ENCODE peak calls at places on chromosomes 7 and 10, in ten cellular contexts. M, D, H, G, A, O, K, Q, S and W are unnamed samples.

GRCh38 chr10:15719062-15719898 is 442 bp downstream of the ITGA8 start:
- DNase-seq in S (no peak), Q (no peak), O (peak), A (no peak), G (no peak), K (no peak), D (peak), M (no peak), H (peak), W (no peak)

GRCh38 chr10:79409038-79410035 is 36.1 kb downstream of the ZCCHC24 start:
- DNase-seq in A (no peak), K (no peak), M (no peak), O (no peak), S (no peak), D (peak), G (no peak), Q (no peak), H (no peak), W (no peak)

GRCh38 chr10:60271319-60272040 is 118.2 kb downstream of the ANK3 start:
- DNase-seq in S (no peak), K (no peak), D (no peak), O (no peak), A (no peak), Q (no peak), M (no peak), H (no peak), G (no peak), W (no peak)

GRCh38 chr10:25257646-25258045 is 82.8 kb downstream of the GPR158 start:
- DNase-seq in Q (no peak), O (no peak), M (no peak), D (no peak), K (no peak), A (no peak), S (no peak), G (no peak), H (no peak), W (no peak)

GRCh38 chr10:93445978-93446720 is 36.0 kb downstream of the MYOF start:
- DNase-seq in H (no peak), K (no peak), Q (no peak), A (no peak), M (no peak), S (no peak), G (no peak), D (no peak), O (no peak), W (no peak)

GRCh38 chr10:70912556-70912955 is 24.2 kb upstream of the PCBD1 start:
- DNase-seq in Q (no peak), O (no peak), G (no peak), M (no peak), D (no peak), H (no peak), K (no peak), S (no peak), A (no peak), W (no peak)

GRCh38 chr7:27102578-27103442 is at the start of gene HOXA2:
- DNase-seq in K (no peak), H (no peak), S (no peak), D (no peak), M (no peak), Q (no peak), A (no peak), O (no peak), G (no peak), W (no peak)

GRCh38 chr10:26858707-26859034 is 2.1 kb downstream of the ABI1 start:
- DNase-seq in D (no peak), H (no peak), A (no peak), O (no peak), Q (no peak), M (no peak), G (no peak), K (no peak), S (no peak), W (no peak)

GRCh38 chr7:111045469-111045868 is 45.5 kb upstream of the LRRN3 start:
- DNase-seq in Q (no peak), M (no peak), K (no peak), H (no peak), S (no peak), O (no peak), D (no peak), G (no peak), A (no peak), W (no peak)

GRCh38 chr10:110613996-110614495 is 30.1 kb upstream of the RBM20 start:
- DNase-seq in O (no peak), H (no peak), G (no peak), K (no peak), S (no peak), A (no peak), D (no peak), M (no peak), Q (no peak), W (no peak)

GRCh38 chr7:137989127-137989526 is 12.8 kb downstream of the CREB3L2 start:
- DNase-seq in A (no peak), Q (no peak), G (no peak), O (no peak), S (no peak), M (no peak), H (no peak), D (no peak), K (no peak), W (no peak)

GRCh38 chr7:30369879-30370278 is 85.5 kb downstream of the ZNRF2 start:
- DNase-seq in H (no peak), G (no peak), D (no peak), O (no peak), A (no peak), S (no peak), M (no peak), K (no peak), Q (no peak), W (no peak)

GRCh38 chr10:132667613-132668394 is 118.1 kb downstream of the NKX6-2 start:
- DNase-seq in Q (no peak), O (no peak), A (no peak), K (no peak), D (no peak), G (no peak), M (no peak), H (no peak), S (no peak), W (no peak)

GRCh38 chr7:112202819-112203218 is 3.4 kb downstream of the DOCK4 start:
- DNase-seq in K (no peak), Q (no peak), M (no peak), O (no peak), D (no peak), H (peak), G (no peak), A (no peak), S (peak), W (no peak)

GRCh38 chr10:99945286-99945685 is 64.5 kb downstream of the DNMBP start:
- DNase-seq in K (no peak), O (no peak), H (no peak), D (no peak), G (no peak), M (no peak), A (no peak), S (no peak), Q (no peak), W (no peak)

GRCh38 chr7:36668750-36669149 is 55.5 kb downstream of the AOAH start:
- DNase-seq in G (no peak), M (no peak), D (no peak), A (no peak), H (no peak), S (no peak), Q (no peak), K (no peak), O (no peak), W (no peak)

GRCh38 chr7:2193120-2193519 is 39.6 kb downstream of the MAD1L1 start:
- DNase-seq in M (no peak), G (peak), A (no peak), K (no peak), D (no peak), O (no peak), S (peak), Q (no peak), H (peak), W (peak)

GRCh38 chr10:97648557-97649404 is 8.3 kb downstream of the PI4K2A start:
- DNase-seq in M (peak), S (no peak), H (no peak), D (no peak), Q (no peak), K (peak), O (peak), G (no peak), A (peak), W (no peak)

GRCh38 chr10:14415676-14416307 is 85.1 kb upstream of the FRMD4A start:
- DNase-seq in A (no peak), M (no peak), S (no peak), H (no peak), K (no peak), Q (no peak), G (no peak), D (no peak), O (no peak), W (no peak)

GRCh38 chr7:142603870-142604448 is 145.3 kb upstream of the PRSS1 start:
- DNase-seq in A (peak), H (peak), M (peak), Q (peak), S (peak), G (no peak), D (peak), O (peak), K (peak), W (no peak)

GRCh38 chr10:43262043-43262901 is 4.6 kb downstream of the RASGEF1A start:
- DNase-seq in M (no peak), A (no peak), G (no peak), D (peak), Q (no peak), O (no peak), K (no peak), H (no peak), S (no peak), W (no peak)

GRCh38 chr7:129949292-129950133 is 3.2 kb downstream of the UBE2H start:
- DNase-seq in Q (no peak), M (no peak), H (no peak), K (no peak), A (no peak), O (peak), D (no peak), S (no peak), G (peak), W (no peak)